ENCODE peak calls at places on chromosomes 4 and X, in nine cellular contexts. H is cerebellar cortex, B is prostate gland, S is NCI-H774, Y is body of pancreas, D is endothelial cell, A is posterior vena cava, J is heart right ventricle, T is IMR-90. L is an unnamed sample.

GRCh38 chr4:107801766-107802211 is 22.9 kb upstream of the SGMS2 start:
- DNase-seq in Y (no peak), S (no peak), B (no peak), T (peak; percentile 27), J (no peak), D (no peak), A (no peak), H (no peak), L (no peak)

GRCh38 chr4:68271851-68272756 is 26.6 kb upstream of the TMPRSS11B start:
- DNase-seq in Y (no peak), S (peak; percentile 3), J (no peak), H (peak; percentile 71), T (peak; percentile 73), A (no peak), D (peak; percentile 10), B (peak; percentile 12), L (no peak)

GRCh38 chr4:103204114-103204513 is 6.0 kb upstream of the CENPE start:
- DNase-seq in B (no peak), J (no peak), Y (no peak), D (no peak), S (no peak), T (no peak), H (no peak), A (no peak), L (no peak)

GRCh38 chr4:40149960-40150385 is 46.9 kb upstream of the RHOH start:
- DNase-seq in J (peak; percentile 64), S (peak; percentile 39), A (no peak), Y (peak; percentile 79), B (peak; percentile 78), H (peak; percentile 75), D (peak; percentile 59), T (peak; percentile 67), L (no peak)

GRCh38 chr4:101199507-101200285 is 147.6 kb downstream of the PPP3CA start:
- DNase-seq in A (no peak), S (no peak), D (no peak), H (peak; percentile 46), Y (no peak), T (peak; percentile 83), B (no peak), J (no peak), L (no peak)

GRCh38 chrX:105696870-105697269 is 125.5 kb upstream of the NRK start:
- DNase-seq in D (no peak), S (no peak), H (no peak), T (no peak), A (no peak), B (no peak), Y (no peak), J (no peak), L (no peak)

GRCh38 chrX:113305496-113305895 is 464.9 kb upstream of the AMOT start:
- DNase-seq in S (no peak), J (no peak), T (peak; percentile 4), A (no peak), Y (no peak), H (no peak), B (no peak), D (no peak), L (no peak)

GRCh38 chr4:13982008-13982407 is 354.5 kb upstream of the BOD1L1 start:
- DNase-seq in B (no peak), H (no peak), Y (no peak), A (no peak), S (no peak), J (no peak), T (no peak), D (no peak), L (no peak)

GRCh38 chrX:33128048-33128805 is 83.1 kb downstream of the DMD start:
- DNase-seq in H (no peak), A (no peak), S (no peak), J (no peak), D (no peak), B (no peak), Y (no peak), T (no peak), L (no peak)

GRCh38 chrX:47380268-47380667 is 9.9 kb downstream of the ZNF157 start:
- DNase-seq in D (no peak), S (no peak), T (no peak), B (peak; percentile 38), H (no peak), Y (peak; percentile 23), J (peak; percentile 6), A (no peak), L (no peak)

GRCh38 chr4:64969081-64969480 is 559.8 kb upstream of the TECRL start:
- DNase-seq in B (no peak), Y (no peak), A (peak; percentile 61), S (no peak), T (no peak), H (no peak), J (no peak), D (no peak), L (no peak)